ENCODE peak calls at places on chromosomes 4 and X, in six cellular contexts. J is BE2C; P is MM.1S; U is Karpas-422; K is T-helper 9 cell; R is central memory CD4-positive, alpha-beta T cell. G is an unnamed sample.

GRCh38 chrX:154123241-154124219 is 20.5 kb upstream of the OPN1LW start:
- DNase-seq in P (peak), U (no peak), R (peak), J (peak), K (peak), G (no peak)

GRCh38 chr4:102623622-102624021 is 122.5 kb downstream of the NFKB1 start:
- DNase-seq in U (no peak), P (no peak), K (no peak), J (peak), R (no peak), G (peak)

GRCh38 chrX:43559643-43560042 is 96.5 kb upstream of the MAOA start:
- DNase-seq in P (peak), J (peak), K (peak), R (no peak), U (peak), G (peak)

GRCh38 chrX:94751611-94752010 is 1077.6 kb downstream of the FAM133A start:
- DNase-seq in U (no peak), K (no peak), P (no peak), J (no peak), R (no peak), G (peak)

GRCh38 chrX:40832723-40833122 is 97.4 kb upstream of the MED14 start:
- DNase-seq in K (no peak), U (no peak), J (no peak), R (no peak), P (no peak), G (no peak)

GRCh38 chr4:71882113-71882512 is 98.2 kb upstream of the GC start:
- DNase-seq in K (no peak), U (no peak), P (no peak), R (no peak), J (no peak), G (no peak)

GRCh38 chr4:166091914-166092510 is 219.0 kb downstream of the TLL1 start:
- DNase-seq in U (peak), R (no peak), K (no peak), J (no peak), P (peak), G (peak)

GRCh38 chr4:166512267-166512666 is 639.2 kb downstream of the TLL1 start:
- DNase-seq in K (no peak), P (no peak), R (no peak), U (no peak), J (no peak), G (no peak)

GRCh38 chr4:184067931-184068554 is 149.6 kb downstream of the ENPP6 start:
- DNase-seq in J (no peak), K (no peak), U (no peak), P (no peak), R (no peak), G (no peak)